ENCODE peak calls at places on chromosomes 6 and 20, in ten cellular contexts. Z is AG09309; K is activated T-cell treated with anti-CD3 and anti-CD28 coated beads for 1 hour; O is GM13976; U is adipocyte; S is stimulated activated CD4-positive, alpha-beta T cell treated with anti-CD3 and anti-CD28 coated beads, Interleukin-15, amount 100 ng/mL, for 1 hour; W is posterior cingulate gyrus; M is uterus; C is HCT116; B is smooth muscle cell of the brain vasculature. A is an unnamed sample.

GRCh38 chr6:151494235-151494950 is 576 bp downstream of the CCDC170 start:
- DNase-seq in S (no peak), O (peak; percentile 36), B (no peak), U (peak; percentile 67), W (peak; percentile 47), Z (no peak), C (no peak), K (no peak), M (peak; percentile 44), A (no peak)

GRCh38 chr6:140623498-140623897 is 1249.0 kb upstream of the CITED2 start:
- DNase-seq in M (no peak), C (peak; percentile 56), O (no peak), B (no peak), U (peak; percentile 56), S (no peak), K (no peak), Z (peak; percentile 93), W (no peak), A (no peak)

GRCh38 chr20:39136145-39136544 is 174.0 kb downstream of the DHX35 start:
- DNase-seq in C (no peak), B (no peak), S (no peak), K (no peak), W (no peak), O (no peak), Z (no peak), U (no peak), M (no peak), A (no peak)

GRCh38 chr6:21273451-21273850 is 320.1 kb upstream of the SOX4 start:
- DNase-seq in Z (no peak), M (no peak), S (no peak), O (no peak), C (no peak), K (no peak), U (no peak), B (no peak), W (no peak), A (no peak)

GRCh38 chr6:93105017-93105416 is 314.3 kb downstream of the EPHA7 start:
- DNase-seq in U (no peak), C (no peak), S (no peak), Z (no peak), K (no peak), B (no peak), O (no peak), M (no peak), W (no peak), A (no peak)

GRCh38 chr6:1296542-1296941 is 15.4 kb upstream of the FOXQ1 start:
- DNase-seq in W (no peak), O (no peak), M (no peak), Z (no peak), U (peak; percentile 67), K (no peak), C (no peak), B (no peak), S (no peak), A (no peak)

GRCh38 chr6:7561153-7561964 is 19.9 kb downstream of the DSP start:
- DNase-seq in O (no peak), M (no peak), W (no peak), B (no peak), K (no peak), U (no peak), C (no peak), S (no peak), Z (no peak), A (no peak)

GRCh38 chr6:38843798-38844197 is 128.7 kb downstream of the DNAH8 start:
- DNase-seq in O (no peak), W (no peak), S (no peak), Z (no peak), M (no peak), U (no peak), K (no peak), C (no peak), B (no peak), A (no peak)

GRCh38 chr6:2275207-2275891 is 29.9 kb upstream of the GMDS start:
- DNase-seq in Z (no peak), C (no peak), B (no peak), U (peak; percentile 45), W (no peak), M (no peak), O (no peak), S (no peak), K (no peak), A (no peak)

GRCh38 chr6:42260972-42261371 is 43.3 kb upstream of the MRPS10 start:
- DNase-seq in B (no peak), W (no peak), K (peak; percentile 30), C (no peak), S (peak; percentile 39), U (peak; percentile 26), M (peak; percentile 72), O (peak; percentile 73), Z (no peak), A (no peak)

GRCh38 chr20:9838378-9839295 is at the start of gene PAK5:
- DNase-seq in K (no peak), U (peak; percentile 38), Z (no peak), W (peak; percentile 89), O (no peak), M (no peak), C (peak; percentile 1), S (no peak), B (no peak), A (peak; percentile 87)

GRCh38 chr6:30127238-30128093 is 8.5 kb upstream of the TRIM40 start:
- DNase-seq in C (no peak), U (no peak), M (no peak), S (no peak), W (no peak), Z (no peak), K (no peak), O (no peak), B (no peak), A (no peak)

GRCh38 chr6:16901777-16902176 is 140.5 kb upstream of the ATXN1 start:
- DNase-seq in Z (no peak), B (peak; percentile 7), U (peak; percentile 79), M (peak; percentile 43), W (no peak), K (no peak), O (no peak), S (no peak), C (no peak), A (no peak)

GRCh38 chr6:142478117-142478516 is 176.3 kb downstream of the ADGRG6 start:
- DNase-seq in M (no peak), S (no peak), Z (no peak), C (peak; percentile 48), U (peak; percentile 24), W (no peak), O (no peak), B (no peak), K (no peak), A (no peak)

GRCh38 chr20:50425076-50425475 is 85.1 kb upstream of the PTPN1 start:
- DNase-seq in O (no peak), W (no peak), C (peak; percentile 42), S (no peak), M (no peak), Z (no peak), U (no peak), K (no peak), B (no peak), A (no peak)

GRCh38 chr6:146881228-146882181 is 282.7 kb downstream of the ADGB start:
- DNase-seq in K (no peak), O (no peak), C (no peak), W (no peak), U (no peak), M (no peak), S (no peak), Z (no peak), B (no peak), A (no peak)

GRCh38 chr6:115819506-115819905 is 241.2 kb downstream of the FRK start:
- DNase-seq in M (no peak), W (no peak), B (no peak), K (no peak), Z (no peak), O (no peak), S (no peak), C (no peak), U (no peak), A (no peak)

GRCh38 chr6:139370047-139370706 is 4.3 kb downstream of the CITED2 start:
- DNase-seq in B (no peak), S (no peak), C (no peak), U (peak; percentile 76), W (no peak), Z (peak; percentile 86), K (no peak), M (no peak), O (no peak), A (no peak)

GRCh38 chr20:17843246-17844132 is 125.1 kb downstream of the SNX5 start:
- DNase-seq in S (no peak), C (peak; percentile 88), Z (peak; percentile 89), U (peak; percentile 95), M (peak; percentile 64), K (no peak), O (no peak), B (peak; percentile 79), W (no peak), A (no peak)

GRCh38 chr6:378090-378957 is 13.2 kb upstream of the IRF4 start:
- DNase-seq in C (no peak), O (peak; percentile 75), M (no peak), U (no peak), B (no peak), Z (no peak), S (no peak), K (no peak), W (no peak), A (no peak)